ENCODE peak calls at places on chromosomes 7 and 10, in five cellular contexts. One of them, this sample, is unnamed. For H3K36me3, the result is how much of the 10 kb centered on the place peaks cover.

GRCh38 chr10:9331583-9332008 is 1277.1 kb downstream of the GATA3 start:
- DNase-seq in mesendoderm: peak
- DNase-seq in ascending aorta: no peak
- DNase-seq in OCI-LY7: peak
- DNase-seq in GM23248: peak
- DNase-seq in this sample: peak

GRCh38 chr7:140245611-140246105 is 68.9 kb upstream of the KDM7A start:
- DNase-seq in mesendoderm: no peak
- DNase-seq in ascending aorta: no peak
- DNase-seq in OCI-LY7: no peak
- DNase-seq in GM23248: no peak
- DNase-seq in this sample: no peak

GRCh38 chr10:80613466-80613865 is 75.8 kb downstream of the SH2D4B start:
- DNase-seq in mesendoderm: no peak
- DNase-seq in ascending aorta: no peak
- DNase-seq in OCI-LY7: no peak
- DNase-seq in GM23248: no peak
- DNase-seq in this sample: no peak

GRCh38 chr10:128047337-128047736 is 78.9 kb downstream of the MKI67 start:
- DNase-seq in mesendoderm: peak
- DNase-seq in ascending aorta: peak
- DNase-seq in OCI-LY7: peak
- DNase-seq in GM23248: no peak
- DNase-seq in this sample: peak

GRCh38 chr10:14063531-14064317 is 267.0 kb downstream of the FRMD4A start:
- DNase-seq in mesendoderm: peak
- DNase-seq in ascending aorta: no peak
- DNase-seq in OCI-LY7: no peak
- DNase-seq in GM23248: peak
- DNase-seq in this sample: peak

GRCh38 chr10:102393411-102394078 is 2.0 kb upstream of the NFKB2 start:
- DNase-seq in mesendoderm: no peak
- DNase-seq in ascending aorta: no peak
- DNase-seq in OCI-LY7: no peak
- DNase-seq in GM23248: no peak
- DNase-seq in this sample: no peak

GRCh38 chr10:114905450-114905849 is 32.5 kb upstream of the TRUB1 start:
- DNase-seq in mesendoderm: no peak
- DNase-seq in ascending aorta: no peak
- DNase-seq in OCI-LY7: no peak
- DNase-seq in GM23248: peak
- DNase-seq in this sample: peak

GRCh38 chr7:148561099-148561498 is 29.5 kb upstream of the C7orf33 start:
- DNase-seq in mesendoderm: no peak
- DNase-seq in ascending aorta: no peak
- DNase-seq in OCI-LY7: no peak
- DNase-seq in GM23248: no peak
- DNase-seq in this sample: no peak

GRCh38 chr7:130418306-130418705 is 22.5 kb downstream of the CEP41 start:
- DNase-seq in mesendoderm: no peak
- DNase-seq in ascending aorta: no peak
- DNase-seq in OCI-LY7: no peak
- DNase-seq in GM23248: no peak
- DNase-seq in this sample: no peak

GRCh38 chr10:118626953-118627352 is 31.5 kb upstream of the PRLHR start:
- DNase-seq in mesendoderm: peak
- DNase-seq in ascending aorta: no peak
- DNase-seq in OCI-LY7: peak
- DNase-seq in GM23248: no peak
- DNase-seq in this sample: no peak

GRCh38 chr7:1716263-1717094 is 46.4 kb downstream of the ELFN1 start:
- DNase-seq in mesendoderm: no peak
- DNase-seq in ascending aorta: no peak
- DNase-seq in OCI-LY7: no peak
- DNase-seq in GM23248: peak
- DNase-seq in this sample: peak

GRCh38 chr7:55065511-55066229 is 46.9 kb downstream of the EGFR start:
- DNase-seq in mesendoderm: peak
- DNase-seq in ascending aorta: no peak
- DNase-seq in OCI-LY7: no peak
- DNase-seq in GM23248: peak
- DNase-seq in this sample: peak

GRCh38 chr7:70698219-70698832 is 433.6 kb upstream of the GALNT17 start:
- DNase-seq in mesendoderm: peak
- DNase-seq in ascending aorta: no peak
- DNase-seq in OCI-LY7: peak
- DNase-seq in GM23248: peak
- DNase-seq in this sample: peak

GRCh38 chr10:102729090-102730026 is 14.4 kb upstream of the WBP1L start:
- DNase-seq in mesendoderm: peak
- DNase-seq in ascending aorta: peak
- DNase-seq in OCI-LY7: no peak
- DNase-seq in GM23248: peak
- DNase-seq in this sample: peak

GRCh38 chr10:117374506-117375359 is 507 bp downstream of the PDZD8 start:
- DNase-seq in mesendoderm: peak
- DNase-seq in ascending aorta: no peak
- DNase-seq in OCI-LY7: peak
- DNase-seq in GM23248: peak
- DNase-seq in this sample: peak

GRCh38 chr10:4083509-4084003 is 298.5 kb upstream of the KLF6 start:
- DNase-seq in mesendoderm: peak
- DNase-seq in ascending aorta: no peak
- DNase-seq in OCI-LY7: no peak
- DNase-seq in GM23248: peak
- DNase-seq in this sample: peak

GRCh38 chr7:140639366-140640053 is 1.1 kb downstream of the DENND2A start:
- DNase-seq in mesendoderm: peak
- DNase-seq in ascending aorta: no peak
- DNase-seq in OCI-LY7: no peak
- DNase-seq in GM23248: peak
- DNase-seq in this sample: peak

GRCh38 chr7:123580406-123581161 is 21.0 kb upstream of the ASB15 start:
- DNase-seq in mesendoderm: peak
- DNase-seq in ascending aorta: no peak
- DNase-seq in OCI-LY7: peak
- DNase-seq in GM23248: peak
- DNase-seq in this sample: peak

GRCh38 chr7:142455392-142455791 is 197.5 kb upstream of the PRSS58 start:
- DNase-seq in mesendoderm: no peak
- DNase-seq in ascending aorta: no peak
- DNase-seq in OCI-LY7: no peak
- DNase-seq in GM23248: no peak
- DNase-seq in this sample: no peak

GRCh38 chr7:26368542-26368941 is 76.9 kb downstream of the SNX10 start:
- DNase-seq in mesendoderm: no peak
- DNase-seq in ascending aorta: no peak
- DNase-seq in OCI-LY7: peak
- DNase-seq in GM23248: no peak
- DNase-seq in this sample: no peak

GRCh38 chr7:28408974-28409715 is 3.2 kb upstream of the CREB5 start:
- DNase-seq in mesendoderm: peak
- DNase-seq in ascending aorta: peak
- DNase-seq in OCI-LY7: peak
- DNase-seq in GM23248: peak
- DNase-seq in this sample: peak

GRCh38 chr7:123789817-123790216 is 41.0 kb upstream of the WASL start:
- DNase-seq in mesendoderm: no peak
- DNase-seq in ascending aorta: no peak
- DNase-seq in OCI-LY7: no peak
- DNase-seq in GM23248: no peak
- DNase-seq in this sample: no peak

GRCh38 chr7:129462445-129462844 is 28.2 kb downstream of the STRIP2 start:
- DNase-seq in mesendoderm: no peak
- DNase-seq in ascending aorta: no peak
- DNase-seq in OCI-LY7: no peak
- DNase-seq in GM23248: no peak
- DNase-seq in this sample: no peak

GRCh38 chr7:151743481-151743983 is 133.4 kb downstream of the PRKAG2 start:
- DNase-seq in mesendoderm: no peak
- DNase-seq in ascending aorta: no peak
- DNase-seq in OCI-LY7: no peak
- DNase-seq in GM23248: no peak
- DNase-seq in this sample: no peak

GRCh38 chr10:1057106-1057657 is 997 bp downstream of the WDR37 start:
- DNase-seq in mesendoderm: peak
- DNase-seq in ascending aorta: no peak
- DNase-seq in OCI-LY7: peak
- DNase-seq in GM23248: peak
- DNase-seq in this sample: peak

GRCh38 chr10:70672165-70672992 is at the start of gene ADAMTS14:
- DNase-seq in mesendoderm: peak
- DNase-seq in ascending aorta: no peak
- DNase-seq in OCI-LY7: no peak
- DNase-seq in GM23248: peak
- DNase-seq in this sample: peak

GRCh38 chr7:46932656-46933424 is 649.1 kb downstream of the TNS3 start:
- DNase-seq in mesendoderm: peak
- DNase-seq in ascending aorta: no peak
- DNase-seq in OCI-LY7: no peak
- DNase-seq in GM23248: peak
- DNase-seq in this sample: peak

GRCh38 chr7:55509322-55509721 is 63.0 kb downstream of the VOPP1 start:
- DNase-seq in mesendoderm: peak
- DNase-seq in ascending aorta: no peak
- DNase-seq in OCI-LY7: no peak
- DNase-seq in GM23248: peak
- DNase-seq in this sample: peak

DNA sequence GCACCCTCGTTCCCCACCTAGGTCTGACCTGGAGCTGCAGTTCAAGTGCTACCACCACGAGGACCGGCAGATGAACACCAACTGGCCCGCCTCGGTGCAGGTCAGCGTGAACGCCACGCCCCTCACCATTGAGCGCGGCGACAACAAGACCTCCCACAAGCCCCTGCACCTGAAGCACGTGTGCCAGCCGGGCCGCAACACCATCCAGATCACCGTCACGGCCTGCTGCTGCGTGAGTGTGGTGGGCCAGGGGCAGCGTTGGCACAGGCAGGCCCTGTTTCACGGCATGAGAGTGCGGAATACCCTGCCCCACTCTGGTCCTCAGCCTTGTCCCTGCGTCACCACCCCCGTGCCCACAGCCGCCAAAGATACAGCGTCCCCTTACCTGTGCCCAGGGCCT is 46.6 kb upstream of the PPIF start:
- DNase-seq in mesendoderm: no peak
- DNase-seq in ascending aorta: no peak
- DNase-seq in OCI-LY7: no peak
- DNase-seq in GM23248: no peak
- DNase-seq in this sample: no peak
- H3K36me3 ChIP-seq in mesendoderm: under half
- H3K36me3 ChIP-seq in ascending aorta: half or more
- H3K36me3 ChIP-seq in OCI-LY7: half or more
- H3K36me3 ChIP-seq in GM23248: under half
- H3K36me3 ChIP-seq in this sample: half or more

GRCh38 chr7:112233048-112233697 is 26.7 kb downstream of the ZNF277 start:
- DNase-seq in mesendoderm: no peak
- DNase-seq in ascending aorta: no peak
- DNase-seq in OCI-LY7: no peak
- DNase-seq in GM23248: no peak
- DNase-seq in this sample: peak

GRCh38 chr7:112234147-112234546 is 27.7 kb downstream of the ZNF277 start:
- DNase-seq in mesendoderm: no peak
- DNase-seq in ascending aorta: no peak
- DNase-seq in OCI-LY7: no peak
- DNase-seq in GM23248: no peak
- DNase-seq in this sample: no peak

GRCh38 chr7:112238852-112239610 is 32.5 kb downstream of the ZNF277 start:
- DNase-seq in mesendoderm: peak
- DNase-seq in ascending aorta: no peak
- DNase-seq in OCI-LY7: no peak
- DNase-seq in GM23248: peak
- DNase-seq in this sample: peak

GRCh38 chr7:112236597-112236996 is 30.1 kb downstream of the ZNF277 start:
- DNase-seq in mesendoderm: no peak
- DNase-seq in ascending aorta: no peak
- DNase-seq in OCI-LY7: no peak
- DNase-seq in GM23248: no peak
- DNase-seq in this sample: no peak

DNA sequence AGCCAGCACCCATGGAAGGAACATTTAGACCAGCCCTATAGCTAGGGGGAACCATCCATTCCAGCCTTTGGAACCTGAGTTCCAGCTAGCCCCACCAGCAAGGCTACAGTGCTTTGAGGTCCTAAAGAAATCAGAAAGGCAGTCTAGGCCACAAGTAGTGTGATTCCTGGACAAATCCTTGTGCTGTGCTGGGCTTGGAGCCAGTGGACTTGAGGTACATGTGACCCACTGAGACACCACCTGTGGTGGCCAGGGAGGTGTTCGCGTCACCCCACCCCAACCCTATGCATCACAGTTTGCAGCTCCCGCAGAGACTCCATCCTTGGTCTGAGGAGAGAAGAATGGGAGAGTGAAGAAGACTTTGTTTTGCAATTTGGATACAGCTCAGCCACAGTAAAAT is 31.8 kb downstream of the ZNF277 start:
- DNase-seq in mesendoderm: no peak
- DNase-seq in ascending aorta: no peak
- DNase-seq in OCI-LY7: no peak
- DNase-seq in GM23248: no peak
- DNase-seq in this sample: no peak
- H3K36me3 ChIP-seq in mesendoderm: under half
- H3K36me3 ChIP-seq in ascending aorta: under half
- H3K36me3 ChIP-seq in OCI-LY7: under half
- H3K36me3 ChIP-seq in GM23248: under half
- H3K36me3 ChIP-seq in this sample: under half

DNA sequence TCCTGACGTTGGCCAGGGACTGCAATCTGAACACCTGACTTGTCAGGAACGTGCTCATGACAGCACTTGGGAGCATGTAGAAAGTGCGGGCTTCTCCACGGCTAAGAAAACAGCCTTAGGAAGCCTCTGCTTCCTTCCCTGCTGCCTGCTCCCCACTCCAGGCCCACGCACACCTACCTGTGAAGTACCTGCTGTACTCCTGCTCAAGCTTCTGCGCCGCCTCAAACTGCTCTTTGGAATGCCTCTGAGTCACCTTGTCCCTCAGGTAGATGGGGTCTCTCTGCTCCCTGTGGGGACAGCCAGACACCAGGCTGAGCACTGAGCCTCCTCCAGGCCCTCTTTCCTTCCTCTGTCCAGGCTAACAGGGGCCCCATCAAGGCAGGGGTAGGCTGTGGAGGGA is 132.7 kb downstream of the DLG5 start:
- DNase-seq in mesendoderm: no peak
- DNase-seq in ascending aorta: no peak
- DNase-seq in OCI-LY7: no peak
- DNase-seq in GM23248: no peak
- DNase-seq in this sample: no peak
- H3K36me3 ChIP-seq in mesendoderm: under half
- H3K36me3 ChIP-seq in ascending aorta: half or more
- H3K36me3 ChIP-seq in OCI-LY7: under half
- H3K36me3 ChIP-seq in GM23248: under half
- H3K36me3 ChIP-seq in this sample: half or more

DNA sequence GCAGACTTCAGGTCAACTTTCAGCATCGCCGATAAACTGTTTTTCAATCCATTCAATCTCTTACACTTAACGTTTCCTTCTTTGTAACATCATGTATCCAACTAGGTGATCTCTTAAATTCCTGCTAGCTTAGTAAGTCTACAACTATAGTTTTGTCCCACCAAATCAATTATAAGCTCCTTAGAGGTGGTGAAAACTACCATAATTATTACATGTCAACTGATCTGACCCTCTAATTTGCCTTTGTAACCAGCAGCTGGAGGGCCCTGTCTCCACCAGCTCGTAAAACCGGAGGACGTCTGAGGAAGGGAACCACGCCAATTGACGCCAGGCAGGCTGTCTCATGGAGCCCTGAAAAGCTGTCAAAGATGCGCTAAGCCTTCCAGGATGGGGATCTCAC is 113.4 kb downstream of the ABCC2 start:
- DNase-seq in mesendoderm: no peak
- DNase-seq in ascending aorta: no peak
- DNase-seq in OCI-LY7: no peak
- DNase-seq in GM23248: no peak
- DNase-seq in this sample: no peak
- H3K36me3 ChIP-seq in mesendoderm: under half
- H3K36me3 ChIP-seq in ascending aorta: half or more
- H3K36me3 ChIP-seq in OCI-LY7: half or more
- H3K36me3 ChIP-seq in GM23248: half or more
- H3K36me3 ChIP-seq in this sample: under half

This sample was measured in mesenchymal stem cell.